ENCODE peak calls at places on chromosomes 4 and X, in seven cellular contexts. L, H, X, T, C, Z and I are unnamed samples. For H3K4me1, the result is how much of the 10 kb centered on the place peaks cover.

GRCh38 chr4:166078383-166078782 is 205.3 kb downstream of the TLL1 start:
- DNase-seq in Z (no peak), T (no peak), L (peak), X (no peak), H (no peak), C (no peak), I (no peak)

GRCh38 chrX:19350831-19351447 is 7.2 kb downstream of the PDHA1 start:
- DNase-seq in X (no peak), H (no peak), L (no peak), C (no peak), T (no peak), Z (no peak), I (no peak)

GRCh38 chr4:97910005-97910404 is 233.3 kb downstream of the STPG2 start:
- DNase-seq in Z (peak), C (peak), X (no peak), T (no peak), H (no peak), L (peak), I (no peak)

GRCh38 chr4:147984778-147985138 is 252.9 kb downstream of the ARHGAP10 start:
- DNase-seq in T (no peak), L (no peak), Z (no peak), C (no peak), H (no peak), X (no peak), I (no peak)

GRCh38 chr4:74376888-74377483 is 12.0 kb downstream of the EREG start:
- DNase-seq in T (peak), L (peak), H (peak), Z (peak), C (peak), X (peak), I (no peak)

GRCh38 chr4:114807759-114808404 is 209.3 kb downstream of the UGT8 start:
- DNase-seq in T (peak), X (peak), H (peak), Z (peak), L (peak), C (peak), I (no peak)

GRCh38 chr4:17072483-17072882 is 174.0 kb upstream of the LDB2 start:
- DNase-seq in H (no peak), T (peak), Z (no peak), L (no peak), X (peak), C (peak), I (no peak)

GRCh38 chrX:19303216-19303880 is 40.4 kb upstream of the PDHA1 start:
- DNase-seq in X (peak), L (peak), H (peak), Z (no peak), T (peak), C (no peak), I (no peak)

GRCh38 chrX:54178100-54178940 is 4.7 kb downstream of the FAM120C start:
- DNase-seq in Z (no peak), X (peak), L (peak), H (peak), T (peak), C (no peak), I (peak)

GRCh38 chr4:156948738-156949137 is 22.9 kb downstream of the PDGFC start:
- DNase-seq in C (no peak), X (no peak), L (no peak), T (no peak), H (no peak), Z (no peak), I (no peak)

GRCh38 chr4:133565379-133565778 is 416.3 kb downstream of the PCDH10 start:
- DNase-seq in H (no peak), Z (no peak), L (peak), X (peak), C (no peak), T (peak), I (no peak)

GRCh38 chrX:102930990-102931756 is 5.9 kb upstream of the RAB40AL start:
- DNase-seq in C (no peak), T (no peak), L (peak), H (peak), Z (no peak), X (peak), I (no peak)

GRCh38 chr4:102599887-102600286 is 98.7 kb downstream of the NFKB1 start:
- DNase-seq in C (no peak), T (no peak), X (no peak), Z (no peak), H (no peak), L (no peak), I (no peak)

GRCh38 chr4:52103314-52103713 is 52.2 kb downstream of the SPATA18 start:
- DNase-seq in X (no peak), H (peak), L (peak), Z (peak), C (peak), T (peak), I (no peak)

GRCh38 chr4:122688529-122688928 is 44.0 kb upstream of the BBS12 start:
- DNase-seq in T (peak), C (no peak), H (peak), X (peak), L (no peak), Z (no peak), I (no peak)

GRCh38 chr4:116726523-116726922 is 358.9 kb downstream of the TRAM1L1 start:
- DNase-seq in H (no peak), Z (no peak), C (no peak), X (no peak), T (no peak), L (no peak), I (no peak)

GRCh38 chr4:164807611-164808010 is 53.7 kb downstream of the SMIM31 start:
- DNase-seq in T (no peak), C (peak), X (no peak), L (no peak), Z (peak), H (no peak), I (peak)

GRCh38 chr4:151921811-151922210 is 161.0 kb upstream of the GATB start:
- DNase-seq in L (peak), X (peak), H (peak), Z (no peak), T (no peak), C (no peak), I (peak)

GRCh38 chr4:73679836-73680235 is 59.6 kb upstream of the RASSF6 start:
- DNase-seq in Z (no peak), T (peak), H (peak), X (peak), L (peak), C (no peak), I (no peak)

GRCh38 chr4:87704000-87704399 is 53.9 kb downstream of the DMP1 start:
- DNase-seq in Z (no peak), L (no peak), H (no peak), X (no peak), C (no peak), T (no peak), I (no peak)

GRCh38 chrX:133881893-133882292 is 103.5 kb downstream of the GPC3 start:
- DNase-seq in C (peak), Z (peak), L (no peak), H (no peak), T (no peak), X (no peak), I (no peak)

GRCh38 chr4:101961144-101961543 is 170.6 kb downstream of the BANK1 start:
- DNase-seq in T (no peak), L (no peak), H (peak), Z (peak), X (no peak), C (peak), I (peak)

GRCh38 chr4:98688416-98689290 is 30.2 kb upstream of the TSPAN5 start:
- DNase-seq in T (peak), Z (peak), H (peak), C (no peak), X (peak), L (peak), I (peak)

GRCh38 chrX:119672252-119672825 is 20.6 kb downstream of the SEPTIN6 start:
- DNase-seq in X (peak), H (no peak), C (no peak), L (peak), T (no peak), Z (no peak), I (no peak)
- H3K4me1 ChIP-seq in X (under half), H (under half), C (under half), L (under half), T (under half), Z (under half), I (under half)

GRCh38 chr4:10094841-10095240 is 21.8 kb downstream of the WDR1 start:
- DNase-seq in X (no peak), Z (no peak), T (no peak), H (no peak), C (no peak), L (no peak), I (no peak)
- H3K4me1 ChIP-seq in X (half or more), Z (under half), T (half or more), H (half or more), C (under half), L (under half), I (under half)

GRCh38 chr4:2412885-2413716 is 5.3 kb downstream of the ZFYVE28 start:
- DNase-seq in Z (peak), L (peak), C (peak), X (peak), T (peak), H (peak), I (peak)
- H3K4me1 ChIP-seq in Z (under half), L (under half), C (under half), X (under half), T (under half), H (under half), I (under half)

GRCh38 chrX:150845091-150845490 is 53.4 kb downstream of the CD99L2 start:
- DNase-seq in L (no peak), X (no peak), T (peak), C (no peak), H (no peak), Z (no peak), I (no peak)

GRCh38 chrX:150841466-150842197 is 56.8 kb downstream of the CD99L2 start:
- DNase-seq in L (peak), C (no peak), H (peak), Z (no peak), X (peak), T (peak), I (no peak)

GRCh38 chrX:150846130-150846529 is 52.3 kb downstream of the CD99L2 start:
- DNase-seq in H (no peak), Z (no peak), X (no peak), L (no peak), C (no peak), T (no peak), I (no peak)

GRCh38 chrX:150842198-150842553 is 56.3 kb downstream of the CD99L2 start:
- DNase-seq in H (no peak), Z (no peak), T (no peak), L (no peak), C (no peak), X (no peak), I (no peak)

DNA sequence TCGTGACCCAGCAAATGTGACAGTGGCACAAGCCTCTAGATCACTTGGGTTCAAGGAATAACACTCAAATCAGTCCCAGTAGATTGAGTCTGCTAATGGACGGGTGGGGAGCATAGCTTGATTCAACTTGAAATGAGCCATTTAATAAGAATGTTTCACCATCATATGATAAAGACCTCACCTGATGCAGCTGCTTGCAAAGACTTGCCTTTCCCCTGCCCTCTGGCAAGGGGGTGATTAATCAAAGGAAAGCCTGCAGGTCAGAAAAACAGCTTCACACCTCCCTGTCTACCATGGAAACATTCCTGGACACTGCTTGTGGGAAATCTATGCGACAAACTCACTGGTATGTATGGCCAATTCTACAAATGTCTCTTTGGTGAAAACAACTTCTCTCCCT is 54.5 kb downstream of the CD99L2 start:
- DNase-seq in H (no peak), T (no peak), L (peak), Z (no peak), X (no peak), C (peak), I (no peak)
- H3K4me1 ChIP-seq in H (under half), T (under half), L (under half), Z (under half), X (under half), C (under half), I (under half)

GRCh38 chr4:76589402-76589801 is 154.4 kb downstream of the SHROOM3 start:
- DNase-seq in L (peak), C (peak), H (peak), Z (peak), X (peak), T (peak), I (no peak)

GRCh38 chr4:76591992-76592391 is 157.0 kb downstream of the SHROOM3 start:
- DNase-seq in T (no peak), X (no peak), C (no peak), H (no peak), Z (no peak), L (no peak), I (no peak)

GRCh38 chr4:76589872-76590846 is 155.1 kb downstream of the SHROOM3 start:
- DNase-seq in H (peak), Z (peak), T (peak), C (peak), X (peak), L (peak), I (peak)

GRCh38 chr4:76588268-76588667 is 153.2 kb downstream of the SHROOM3 start:
- DNase-seq in H (no peak), L (no peak), X (no peak), Z (peak), T (no peak), C (peak), I (no peak)

DNA sequence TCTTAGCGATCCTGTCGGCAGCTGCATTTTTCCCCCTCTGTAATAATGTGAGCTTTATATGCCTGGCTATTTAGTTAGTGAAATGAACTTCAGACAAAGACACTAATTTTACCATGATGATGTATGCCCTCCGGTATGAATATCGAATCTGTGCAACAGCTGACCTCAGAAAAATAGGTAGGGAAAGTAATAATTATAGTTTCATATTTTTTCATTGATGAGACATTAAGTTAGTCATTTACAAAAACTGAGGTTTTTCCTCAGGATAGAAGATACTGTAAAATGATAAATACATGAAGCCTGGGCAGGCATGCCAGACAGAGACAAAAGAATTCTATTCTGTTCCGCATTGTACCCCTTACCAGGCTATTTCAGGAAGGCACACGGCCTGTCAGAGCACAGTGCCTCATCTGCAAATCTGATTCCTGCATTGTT is 155.8 kb downstream of the SHROOM3 start:
- DNase-seq in C (no peak), X (peak), T (peak), H (peak), Z (no peak), L (no peak), I (peak)
- H3K4me1 ChIP-seq in C (under half), X (under half), T (under half), H (under half), Z (half or more), L (under half), I (under half)

DNA sequence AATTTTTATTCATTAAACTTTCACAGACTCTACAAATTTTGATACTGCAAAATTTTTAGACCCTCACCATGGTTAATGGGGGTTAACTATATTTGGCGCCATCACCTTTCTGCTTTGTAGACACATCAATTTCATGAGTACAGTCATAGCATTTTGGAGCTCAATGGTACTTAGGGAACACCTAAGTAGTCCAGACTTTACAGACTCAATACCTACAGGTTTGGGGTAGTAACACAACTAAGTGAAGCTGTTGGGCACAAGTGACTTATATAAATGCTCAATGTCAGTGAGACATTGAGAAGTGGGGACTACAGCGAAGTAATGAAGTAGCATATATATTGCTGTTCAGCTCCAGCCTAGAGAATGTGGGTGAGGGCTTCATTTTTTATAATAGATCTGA is 7.5 kb downstream of the GPRIN3 start:
- DNase-seq in L (no peak), Z (no peak), T (no peak), C (no peak), X (no peak), H (no peak), I (no peak)
- H3K4me1 ChIP-seq in L (under half), Z (under half), T (half or more), C (under half), X (under half), H (under half), I (under half)

GRCh38 chr4:150237110-150237852 is 159.0 kb downstream of the DCLK2 start:
- DNase-seq in L (peak), T (peak), H (peak), Z (no peak), X (peak), C (no peak), I (no peak)
- H3K4me1 ChIP-seq in L (under half), T (under half), H (under half), Z (under half), X (under half), C (under half), I (half or more)

GRCh38 chr4:176258135-176258534 is 10.9 kb downstream of the ASB5 start:
- DNase-seq in Z (no peak), X (no peak), T (no peak), H (no peak), L (no peak), C (no peak), I (no peak)
- H3K4me1 ChIP-seq in Z (under half), X (under half), T (under half), H (under half), L (under half), C (under half), I (under half)

GRCh38 chr4:155707251-155707650 is 40.6 kb downstream of the GUCY1A1 start:
- DNase-seq in Z (no peak), L (no peak), T (no peak), C (no peak), H (no peak), X (no peak), I (no peak)
- H3K4me1 ChIP-seq in Z (under half), L (under half), T (half or more), C (under half), H (under half), X (under half), I (under half)

DNA sequence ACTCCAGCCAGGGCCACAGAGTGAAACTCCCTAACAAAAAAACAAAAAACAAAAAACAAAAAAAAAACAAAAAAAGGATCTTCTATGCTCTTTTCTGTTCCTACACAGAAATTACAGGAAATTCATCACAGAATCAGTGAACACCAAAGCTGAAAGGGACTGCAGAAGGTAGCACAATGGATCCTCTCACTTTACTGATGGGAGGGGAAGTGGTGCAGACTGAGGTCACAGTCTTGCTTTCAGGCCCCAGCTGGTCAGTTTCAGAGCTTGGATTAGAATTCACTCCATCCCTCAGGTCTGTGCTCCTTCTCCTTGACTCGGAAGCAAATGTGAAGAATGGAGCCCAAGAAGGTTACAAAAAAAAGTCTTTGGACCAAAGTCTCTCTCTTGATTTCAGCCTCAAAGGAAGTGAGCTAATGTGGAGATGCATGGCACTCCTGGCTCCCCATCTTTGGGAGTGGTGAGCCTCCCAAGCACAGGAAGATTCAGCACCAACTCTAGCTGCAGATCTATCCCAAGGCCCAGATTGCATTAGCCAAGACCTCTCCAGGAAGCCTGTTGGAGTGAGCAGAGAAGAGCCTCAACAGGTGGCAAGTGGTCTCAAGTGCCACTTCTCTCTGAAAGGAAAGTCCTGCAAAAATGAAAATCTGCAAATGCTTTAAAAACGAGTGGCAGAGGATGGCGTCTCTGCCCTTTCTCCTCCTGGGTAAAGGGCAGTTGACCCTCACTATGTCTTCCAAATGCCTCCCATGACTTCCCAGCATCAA is 176.0 kb downstream of the MAML3 start:
- DNase-seq in H (no peak), Z (no peak), L (no peak), X (no peak), T (no peak), C (no peak), I (no peak)
- H3K4me1 ChIP-seq in H (under half), Z (under half), L (under half), X (under half), T (under half), C (under half), I (under half)